ENCODE peak calls at places on chromosomes 7 and 10, in six cellular contexts. S, F, V, U, Z and X are unnamed samples.

GRCh38 chr10:14560274-14560673 is 214.4 kb downstream of the FAM107B start:
- DNase-seq in U (peak; percentile 81), V (no peak), S (peak; percentile 52), F (peak; percentile 26), Z (no peak), X (no peak)

GRCh38 chr7:2905500-2905899 is 61.4 kb upstream of the GNA12 start:
- DNase-seq in U (no peak), S (no peak), F (no peak), V (no peak), Z (no peak), X (no peak)

GRCh38 chr10:97701438-97702064 is 12.0 kb upstream of the MARVELD1 start:
- DNase-seq in Z (peak; percentile 76), U (peak; percentile 72), S (no peak), F (peak; percentile 80), V (peak; percentile 64), X (peak; percentile 83)

GRCh38 chr7:81715984-81716588 is 53.8 kb downstream of the HGF start:
- DNase-seq in V (peak; percentile 19), Z (peak; percentile 34), U (peak; percentile 58), S (no peak), F (peak; percentile 30), X (no peak)

GRCh38 chr10:47402681-47403301 is 18.7 kb upstream of the ZNF488 start:
- DNase-seq in Z (peak; percentile 85), V (peak; percentile 29), U (peak; percentile 78), F (peak; percentile 16), S (no peak), X (no peak)

GRCh38 chr10:103789771-103790201 is 65.6 kb downstream of the SH3PXD2A start:
- DNase-seq in V (no peak), F (no peak), S (no peak), Z (no peak), U (no peak), X (no peak)

GRCh38 chr10:121942749-121943148 is 14.9 kb upstream of the ATE1 start:
- DNase-seq in V (no peak), Z (peak; percentile 93), S (no peak), F (no peak), U (peak; percentile 91), X (no peak)

GRCh38 chr7:94053532-94053931 is 49.4 kb upstream of the BET1 start:
- DNase-seq in S (no peak), U (no peak), F (no peak), V (no peak), Z (no peak), X (no peak)

GRCh38 chr7:85102813-85103350 is 84.0 kb downstream of the SEMA3D start:
- DNase-seq in U (peak; percentile 28), V (no peak), Z (peak; percentile 7), F (no peak), S (no peak), X (no peak)

GRCh38 chr7:64098-64521 is 128.3 kb upstream of the FAM20C start:
- DNase-seq in S (no peak), V (peak; percentile 83), Z (peak; percentile 60), U (peak; percentile 70), F (peak; percentile 68), X (peak; percentile 64)

GRCh38 chr7:94149776-94150545 is 145.8 kb upstream of the BET1 start:
- DNase-seq in V (no peak), S (no peak), F (no peak), U (no peak), Z (no peak), X (no peak)

GRCh38 chr7:100126239-100126930 is 382 bp upstream of the MBLAC1 start:
- DNase-seq in Z (no peak), F (no peak), S (no peak), V (no peak), U (no peak), X (no peak)

GRCh38 chr10:11178606-11179221 is 161.0 kb downstream of the CELF2 start:
- DNase-seq in S (peak; percentile 44), Z (no peak), F (peak; percentile 93), V (peak; percentile 37), U (no peak), X (no peak)

GRCh38 chr10:17768506-17768905 is 16.5 kb downstream of the TMEM236 start:
- DNase-seq in F (no peak), U (no peak), S (no peak), Z (no peak), V (no peak), X (no peak)

GRCh38 chr10:63464402-63465292 is 1.1 kb downstream of the JMJD1C start:
- DNase-seq in U (no peak), Z (peak; percentile 17), F (peak; percentile 18), V (no peak), S (no peak), X (no peak)

GRCh38 chr7:137898839-137899681 is 52.3 kb upstream of the DGKI start:
- DNase-seq in Z (peak; percentile 52), V (peak; percentile 83), U (peak; percentile 71), F (peak; percentile 84), S (peak; percentile 63), X (peak; percentile 76)

GRCh38 chr7:55534262-55534915 is 37.9 kb downstream of the VOPP1 start:
- DNase-seq in F (no peak), U (peak; percentile 75), V (no peak), S (peak; percentile 38), Z (peak; percentile 31), X (peak; percentile 38)

GRCh38 chr10:132130286-132131265 is 56.2 kb upstream of the DPYSL4 start:
- DNase-seq in U (no peak), S (no peak), V (no peak), F (no peak), Z (no peak), X (no peak)

GRCh38 chr10:89805599-89806013 is 104.2 kb downstream of the KIF20B start:
- DNase-seq in Z (no peak), S (peak; percentile 28), U (no peak), F (no peak), V (no peak), X (no peak)

GRCh38 chr10:68559251-68559650 is 886 bp upstream of the TET1 start:
- DNase-seq in S (no peak), Z (no peak), F (no peak), U (no peak), V (no peak), X (peak; percentile 58)

GRCh38 chr10:78556-78955 is 29.5 kb upstream of the TUBB8 start:
- DNase-seq in F (no peak), S (no peak), Z (no peak), V (no peak), U (no peak), X (no peak)

GRCh38 chr10:21975378-21975990 is 28.0 kb downstream of the DNAJC1 start:
- DNase-seq in S (no peak), F (no peak), Z (no peak), U (no peak), V (no peak), X (no peak)

GRCh38 chr7:30159698-30160143 is 24.9 kb downstream of the MTURN start:
- DNase-seq in Z (no peak), F (peak; percentile 46), V (peak; percentile 38), S (no peak), U (peak; percentile 57), X (peak; percentile 49)

GRCh38 chr7:92685146-92686042 is 95.2 kb upstream of the FAM133B start:
- DNase-seq in Z (no peak), F (no peak), V (no peak), S (peak; percentile 16), U (no peak), X (no peak)

GRCh38 chr7:107078517-107078966 is 34.0 kb downstream of the PRKAR2B start:
- DNase-seq in S (no peak), U (peak; percentile 89), F (peak; percentile 22), V (no peak), Z (peak; percentile 1), X (no peak)

GRCh38 chr10:111076682-111077661 is at the start of gene ADRA2A:
- DNase-seq in F (peak; percentile 75), U (peak; percentile 45), V (peak; percentile 85), Z (no peak), S (no peak), X (no peak)

GRCh38 chr7:2717293-2717904 is 29.4 kb downstream of the AMZ1 start:
- DNase-seq in Z (no peak), F (peak; percentile 74), S (no peak), V (no peak), U (peak; percentile 70), X (no peak)

GRCh38 chr10:5234106-5234877 is 37.7 kb downstream of the AKR1C4 start:
- DNase-seq in Z (peak; percentile 36), F (no peak), U (peak; percentile 96), S (no peak), V (no peak), X (no peak)

GRCh38 chr7:98996162-98996552 is 117.8 kb downstream of the TRRAP start:
- DNase-seq in S (no peak), Z (no peak), U (no peak), F (no peak), V (no peak), X (peak; percentile 61)

GRCh38 chr7:2151235-2151634 is 81.5 kb downstream of the MAD1L1 start:
- DNase-seq in V (no peak), F (no peak), S (no peak), U (no peak), Z (no peak), X (peak; percentile 47)

GRCh38 chr7:66306243-66306642 is 101.1 kb downstream of the TPST1 start:
- DNase-seq in Z (no peak), S (no peak), U (peak; percentile 18), V (no peak), F (no peak), X (no peak)

GRCh38 chr10:49167629-49168540 is 20.3 kb downstream of the TMEM273 start:
- DNase-seq in S (no peak), Z (no peak), U (no peak), F (no peak), V (no peak), X (no peak)

GRCh38 chr10:116545756-116546155 is at the start of gene PNLIP:
- DNase-seq in Z (no peak), S (no peak), F (no peak), U (no peak), V (no peak), X (no peak)

GRCh38 chr10:76433161-76434005 is 1002.0 kb downstream of the LRMDA start:
- DNase-seq in V (peak; percentile 10), Z (no peak), F (peak; percentile 82), S (no peak), U (no peak), X (no peak)

GRCh38 chr7:44530990-44531389 is 10.1 kb downstream of the NPC1L1 start:
- DNase-seq in Z (no peak), U (no peak), F (no peak), V (no peak), S (no peak), X (no peak)

GRCh38 chr7:99221866-99222265 is 14.0 kb upstream of the KPNA7 start:
- DNase-seq in F (no peak), U (no peak), V (no peak), S (no peak), Z (no peak), X (no peak)

GRCh38 chr10:106278385-106278784 is 886.1 kb downstream of the SORCS1 start:
- DNase-seq in V (no peak), F (peak; percentile 10), Z (no peak), S (no peak), U (peak; percentile 18), X (no peak)

GRCh38 chr10:77349226-77349625 is 288.4 kb downstream of the KCNMA1 start:
- DNase-seq in F (no peak), U (peak; percentile 65), S (no peak), Z (no peak), V (no peak), X (no peak)

GRCh38 chr10:62244785-62245595 is 23.7 kb downstream of the RTKN2 start:
- DNase-seq in S (no peak), Z (peak; percentile 71), F (peak; percentile 72), V (peak; percentile 45), U (peak; percentile 80), X (peak; percentile 78)